ENCODE peak calls at places on chromosomes 5 and 9, in six cellular contexts. M, H, A, F, S and L are unnamed samples.

GRCh38 chr5:139688088-139688702 is 40.0 kb downstream of the CXXC5 start:
- DNase-seq in S (no peak), H (no peak), F (no peak), A (peak; percentile 21), M (no peak), L (no peak)

GRCh38 chr5:3394046-3394597 is 201.5 kb upstream of the IRX1 start:
- DNase-seq in M (no peak), F (no peak), A (peak; percentile 19), S (no peak), H (no peak), L (no peak)

GRCh38 chr9:100394819-100395218 is 32.1 kb upstream of the MSANTD3 start:
- DNase-seq in A (no peak), M (no peak), F (no peak), S (no peak), H (no peak), L (no peak)

GRCh38 chr5:90615355-90615754 is 56.8 kb downstream of the ADGRV1 start:
- DNase-seq in M (no peak), F (no peak), A (no peak), S (no peak), H (no peak), L (no peak)

GRCh38 chr5:138439537-138440225 is 824 bp downstream of the REEP2 start:
- DNase-seq in H (peak; percentile 36), A (peak; percentile 50), S (no peak), F (no peak), M (no peak), L (no peak)

GRCh38 chr5:132822650-132823480 is 7.6 kb downstream of the SHROOM1 start:
- DNase-seq in S (no peak), H (no peak), A (peak; percentile 85), F (no peak), M (no peak), L (no peak)

GRCh38 chr5:136192526-136193395 is at the start of gene SMIM32:
- DNase-seq in M (no peak), A (peak; percentile 79), H (no peak), F (no peak), S (no peak), L (no peak)

GRCh38 chr9:115395511-115396021 is 277.6 kb upstream of the TNC start:
- DNase-seq in A (no peak), S (peak; percentile 7), F (no peak), H (no peak), M (no peak), L (no peak)

GRCh38 chr9:135705376-135705775 is 3.4 kb downstream of the KCNT1 start:
- DNase-seq in M (no peak), H (no peak), S (no peak), F (peak; percentile 91), A (no peak), L (no peak)

GRCh38 chr5:127959152-127959764 is 124.3 kb upstream of the SLC12A2 start:
- DNase-seq in H (no peak), S (peak; percentile 44), F (peak; percentile 76), A (no peak), M (no peak), L (no peak)

GRCh38 chr5:117943521-117943920 is 1044.8 kb downstream of the DTWD2 start:
- DNase-seq in M (no peak), H (no peak), A (no peak), F (no peak), S (no peak), L (no peak)

GRCh38 chr9:2691626-2692025 is 25.7 kb upstream of the KCNV2 start:
- DNase-seq in A (no peak), F (no peak), M (no peak), S (no peak), H (no peak), L (no peak)

GRCh38 chr5:105259581-105260217 is 1697.1 kb upstream of the NUDT12 start:
- DNase-seq in A (no peak), M (no peak), S (no peak), H (no peak), F (no peak), L (no peak)

GRCh38 chr5:151005975-151006576 is 14.3 kb upstream of the GPX3 start:
- DNase-seq in F (no peak), A (no peak), H (no peak), M (no peak), S (peak; percentile 81), L (no peak)

GRCh38 chr9:73269430-73270101 is 117.9 kb downstream of the ANXA1 start:
- DNase-seq in M (peak; percentile 11), H (no peak), S (no peak), A (peak; percentile 30), F (peak; percentile 3), L (no peak)